ENCODE peak calls at places on chromosome 4, in five cellular contexts. One of them, this sample, is unnamed.
A peak's percentile ranks its signal among the peaks of the same experiment; 100 is the strongest.

GRCh38 chr4:117137143-117137542 is 51.8 kb upstream of the TRAM1L1 start:
- DNase-seq in brain microvascular endothelial cell: peak; percentile 95
- DNase-seq in right atrium auricular region: no peak
- DNase-seq in CD8-positive, alpha-beta T cell: no peak
- DNase-seq in RWPE1: peak; percentile 41
- DNase-seq in this sample: peak; percentile 92

GRCh38 chr4:88138561-88138960 is 19.9 kb downstream of the ABCG2 start:
- DNase-seq in right atrium auricular region: no peak
- DNase-seq in CD8-positive, alpha-beta T cell: no peak
- DNase-seq in brain microvascular endothelial cell: peak; percentile 59
- DNase-seq in RWPE1: peak; percentile 46
- DNase-seq in this sample: peak; percentile 77

GRCh38 chr4:134585972-134586371 is 384.4 kb upstream of the PABPC4L start:
- DNase-seq in right atrium auricular region: no peak
- DNase-seq in brain microvascular endothelial cell: no peak
- DNase-seq in RWPE1: no peak
- DNase-seq in CD8-positive, alpha-beta T cell: no peak
- DNase-seq in this sample: no peak

GRCh38 chr4:7867701-7868429 is 71.8 kb downstream of the AFAP1 start:
- DNase-seq in brain microvascular endothelial cell: peak; percentile 25
- DNase-seq in CD8-positive, alpha-beta T cell: no peak
- DNase-seq in RWPE1: no peak
- DNase-seq in right atrium auricular region: no peak
- DNase-seq in this sample: peak; percentile 48

GRCh38 chr4:44493924-44494323 is 45.3 kb upstream of the KCTD8 start:
- DNase-seq in RWPE1: peak; percentile 37
- DNase-seq in brain microvascular endothelial cell: peak; percentile 0
- DNase-seq in CD8-positive, alpha-beta T cell: no peak
- DNase-seq in right atrium auricular region: no peak
- DNase-seq in this sample: peak; percentile 3

GRCh38 chr4:155906554-155907247 is 3.2 kb downstream of the TDO2 start:
- DNase-seq in brain microvascular endothelial cell: peak; percentile 98
- DNase-seq in CD8-positive, alpha-beta T cell: no peak
- DNase-seq in RWPE1: peak; percentile 33
- DNase-seq in right atrium auricular region: no peak
- DNase-seq in this sample: peak; percentile 97

GRCh38 chr4:44056721-44057151 is 391.9 kb downstream of the KCTD8 start:
- DNase-seq in brain microvascular endothelial cell: no peak
- DNase-seq in right atrium auricular region: no peak
- DNase-seq in CD8-positive, alpha-beta T cell: no peak
- DNase-seq in RWPE1: no peak
- DNase-seq in this sample: no peak

GRCh38 chr4:139465922-139466321 is 12.0 kb downstream of the RAB33B start:
- DNase-seq in brain microvascular endothelial cell: no peak
- DNase-seq in RWPE1: no peak
- DNase-seq in right atrium auricular region: no peak
- DNase-seq in CD8-positive, alpha-beta T cell: no peak
- DNase-seq in this sample: no peak

GRCh38 chr4:125314676-125315570 is at the start of gene FAT4:
- DNase-seq in CD8-positive, alpha-beta T cell: peak; percentile 42
- DNase-seq in brain microvascular endothelial cell: peak; percentile 97
- DNase-seq in right atrium auricular region: peak; percentile 96
- DNase-seq in RWPE1: peak; percentile 89
- DNase-seq in this sample: peak; percentile 97

GRCh38 chr4:162891788-162892707 is 274.6 kb downstream of the NAF1 start:
- DNase-seq in RWPE1: no peak
- DNase-seq in brain microvascular endothelial cell: no peak
- DNase-seq in CD8-positive, alpha-beta T cell: no peak
- DNase-seq in right atrium auricular region: no peak
- DNase-seq in this sample: peak; percentile 34

GRCh38 chr4:25180524-25181131 is 20.4 kb upstream of the SEPSECS start:
- DNase-seq in CD8-positive, alpha-beta T cell: peak; percentile 40
- DNase-seq in right atrium auricular region: no peak
- DNase-seq in RWPE1: peak; percentile 28
- DNase-seq in brain microvascular endothelial cell: peak; percentile 61
- DNase-seq in this sample: peak; percentile 14

GRCh38 chr4:2798399-2799301 is 5.8 kb downstream of the SH3BP2 start:
- DNase-seq in CD8-positive, alpha-beta T cell: peak; percentile 59
- DNase-seq in right atrium auricular region: no peak
- DNase-seq in RWPE1: no peak
- DNase-seq in brain microvascular endothelial cell: no peak
- DNase-seq in this sample: no peak

GRCh38 chr4:6322761-6323566 is 53.3 kb downstream of the WFS1 start:
- DNase-seq in CD8-positive, alpha-beta T cell: no peak
- DNase-seq in brain microvascular endothelial cell: no peak
- DNase-seq in right atrium auricular region: no peak
- DNase-seq in RWPE1: no peak
- DNase-seq in this sample: no peak

GRCh38 chr4:114304567-114304966 is 294.0 kb upstream of the UGT8 start:
- DNase-seq in CD8-positive, alpha-beta T cell: no peak
- DNase-seq in brain microvascular endothelial cell: no peak
- DNase-seq in RWPE1: no peak
- DNase-seq in right atrium auricular region: no peak
- DNase-seq in this sample: no peak

GRCh38 chr4:146456681-146457080 is 65.1 kb downstream of the SLC10A7 start:
- DNase-seq in CD8-positive, alpha-beta T cell: no peak
- DNase-seq in brain microvascular endothelial cell: no peak
- DNase-seq in RWPE1: no peak
- DNase-seq in right atrium auricular region: no peak
- DNase-seq in this sample: no peak

GRCh38 chr4:23828779-23829178 is 61.1 kb downstream of the PPARGC1A start:
- DNase-seq in brain microvascular endothelial cell: no peak
- DNase-seq in RWPE1: no peak
- DNase-seq in right atrium auricular region: no peak
- DNase-seq in CD8-positive, alpha-beta T cell: no peak
- DNase-seq in this sample: no peak

GRCh38 chr4:87932718-87933136 is 42.8 kb upstream of the SPP1 start:
- DNase-seq in right atrium auricular region: no peak
- DNase-seq in RWPE1: no peak
- DNase-seq in brain microvascular endothelial cell: no peak
- DNase-seq in CD8-positive, alpha-beta T cell: no peak
- DNase-seq in this sample: no peak

GRCh38 chr4:7872264-7872771 is 67.3 kb downstream of the AFAP1 start:
- DNase-seq in brain microvascular endothelial cell: peak; percentile 87
- DNase-seq in RWPE1: no peak
- DNase-seq in right atrium auricular region: peak; percentile 68
- DNase-seq in CD8-positive, alpha-beta T cell: no peak
- DNase-seq in this sample: peak; percentile 96

GRCh38 chr4:67762091-67762490 is 7.9 kb upstream of the GNRHR start:
- DNase-seq in brain microvascular endothelial cell: peak; percentile 11
- DNase-seq in right atrium auricular region: no peak
- DNase-seq in CD8-positive, alpha-beta T cell: no peak
- DNase-seq in RWPE1: no peak
- DNase-seq in this sample: peak; percentile 56

GRCh38 chr4:34091451-34091850 is 2152.9 kb downstream of the ARAP2 start:
- DNase-seq in RWPE1: no peak
- DNase-seq in right atrium auricular region: no peak
- DNase-seq in CD8-positive, alpha-beta T cell: no peak
- DNase-seq in brain microvascular endothelial cell: peak; percentile 1
- DNase-seq in this sample: no peak

GRCh38 chr4:80069108-80069836 is 3.8 kb downstream of the ANTXR2 start:
- DNase-seq in RWPE1: no peak
- DNase-seq in right atrium auricular region: no peak
- DNase-seq in CD8-positive, alpha-beta T cell: no peak
- DNase-seq in brain microvascular endothelial cell: no peak
- DNase-seq in this sample: peak; percentile 51

GRCh38 chr4:62271107-62271506 is 1071.0 kb downstream of the ADGRL3 start:
- DNase-seq in RWPE1: no peak
- DNase-seq in CD8-positive, alpha-beta T cell: no peak
- DNase-seq in brain microvascular endothelial cell: no peak
- DNase-seq in right atrium auricular region: no peak
- DNase-seq in this sample: no peak

GRCh38 chr4:142777045-142777743 is 68.9 kb downstream of the INPP4B start:
- DNase-seq in RWPE1: no peak
- DNase-seq in brain microvascular endothelial cell: no peak
- DNase-seq in right atrium auricular region: no peak
- DNase-seq in CD8-positive, alpha-beta T cell: no peak
- DNase-seq in this sample: no peak

GRCh38 chr4:163484906-163485305 is 9.6 kb upstream of the TMA16 start:
- DNase-seq in RWPE1: peak; percentile 44
- DNase-seq in brain microvascular endothelial cell: peak; percentile 46
- DNase-seq in CD8-positive, alpha-beta T cell: peak; percentile 61
- DNase-seq in right atrium auricular region: no peak
- DNase-seq in this sample: peak; percentile 10

GRCh38 chr4:156628858-156629257 is 342.7 kb downstream of the PDGFC start:
- DNase-seq in brain microvascular endothelial cell: no peak
- DNase-seq in RWPE1: no peak
- DNase-seq in CD8-positive, alpha-beta T cell: no peak
- DNase-seq in right atrium auricular region: no peak
- DNase-seq in this sample: no peak

GRCh38 chr4:155777971-155778710 is 19.3 kb downstream of the GUCY1B1 start:
- DNase-seq in right atrium auricular region: no peak
- DNase-seq in RWPE1: no peak
- DNase-seq in brain microvascular endothelial cell: no peak
- DNase-seq in CD8-positive, alpha-beta T cell: no peak
- DNase-seq in this sample: peak; percentile 50

GRCh38 chr4:88533088-88533790 is 9.7 kb upstream of the PYURF start:
- DNase-seq in RWPE1: no peak
- DNase-seq in right atrium auricular region: no peak
- DNase-seq in brain microvascular endothelial cell: no peak
- DNase-seq in CD8-positive, alpha-beta T cell: no peak
- DNase-seq in this sample: peak; percentile 74

GRCh38 chr4:4524364-4524763 is 17.5 kb downstream of the STX18 start:
- DNase-seq in RWPE1: no peak
- DNase-seq in CD8-positive, alpha-beta T cell: peak; percentile 48
- DNase-seq in right atrium auricular region: no peak
- DNase-seq in brain microvascular endothelial cell: no peak
- DNase-seq in this sample: no peak

GRCh38 chr4:47642985-47643745 is 158.1 kb downstream of the ATP10D start:
- DNase-seq in RWPE1: no peak
- DNase-seq in brain microvascular endothelial cell: peak; percentile 42
- DNase-seq in right atrium auricular region: no peak
- DNase-seq in CD8-positive, alpha-beta T cell: no peak
- DNase-seq in this sample: peak; percentile 92

GRCh38 chr4:98546910-98547544 is 111.4 kb downstream of the TSPAN5 start:
- DNase-seq in right atrium auricular region: peak; percentile 61
- DNase-seq in brain microvascular endothelial cell: peak; percentile 28
- DNase-seq in CD8-positive, alpha-beta T cell: no peak
- DNase-seq in RWPE1: no peak
- DNase-seq in this sample: peak; percentile 66

GRCh38 chr4:95170176-95170575 is 378.6 kb downstream of the UNC5C start:
- DNase-seq in CD8-positive, alpha-beta T cell: no peak
- DNase-seq in RWPE1: no peak
- DNase-seq in brain microvascular endothelial cell: no peak
- DNase-seq in right atrium auricular region: no peak
- DNase-seq in this sample: no peak

GRCh38 chr4:48968814-48969213 is 17.3 kb upstream of the CWH43 start:
- DNase-seq in right atrium auricular region: no peak
- DNase-seq in brain microvascular endothelial cell: peak; percentile 43
- DNase-seq in CD8-positive, alpha-beta T cell: no peak
- DNase-seq in RWPE1: peak; percentile 73
- DNase-seq in this sample: peak; percentile 90

GRCh38 chr4:138404801-138405200 is 162.7 kb upstream of the SLC7A11 start:
- DNase-seq in right atrium auricular region: no peak
- DNase-seq in RWPE1: no peak
- DNase-seq in brain microvascular endothelial cell: no peak
- DNase-seq in CD8-positive, alpha-beta T cell: no peak
- DNase-seq in this sample: no peak

GRCh38 chr4:154491731-154492249 is at the start of gene DCHS2:
- DNase-seq in RWPE1: peak; percentile 22
- DNase-seq in CD8-positive, alpha-beta T cell: no peak
- DNase-seq in brain microvascular endothelial cell: no peak
- DNase-seq in right atrium auricular region: no peak
- DNase-seq in this sample: no peak

GRCh38 chr4:86011117-86011516 is 348.7 kb downstream of the MAPK10 start:
- DNase-seq in brain microvascular endothelial cell: peak; percentile 95
- DNase-seq in CD8-positive, alpha-beta T cell: no peak
- DNase-seq in right atrium auricular region: peak; percentile 73
- DNase-seq in RWPE1: peak; percentile 16
- DNase-seq in this sample: peak; percentile 96

GRCh38 chr4:168736831-168737230 is 240.0 kb downstream of the PALLD start:
- DNase-seq in right atrium auricular region: no peak
- DNase-seq in RWPE1: no peak
- DNase-seq in brain microvascular endothelial cell: no peak
- DNase-seq in CD8-positive, alpha-beta T cell: no peak
- DNase-seq in this sample: no peak
- H3K27ac ChIP-seq in right atrium auricular region: no peak overlapping the region
- H3K27ac ChIP-seq in RWPE1: no peak overlapping the region
- H3K27ac ChIP-seq in brain microvascular endothelial cell: no peak overlapping the region
- H3K27ac ChIP-seq in CD8-positive, alpha-beta T cell: no peak overlapping the region
- H3K27ac ChIP-seq in this sample: no peak overlapping the region

GRCh38 chr4:77348815-77349214 is 191.8 kb downstream of the CCNG2 start:
- DNase-seq in CD8-positive, alpha-beta T cell: no peak
- DNase-seq in right atrium auricular region: no peak
- DNase-seq in RWPE1: no peak
- DNase-seq in brain microvascular endothelial cell: no peak
- DNase-seq in this sample: no peak

GRCh38 chr4:77344784-77345183 is 187.8 kb downstream of the CCNG2 start:
- DNase-seq in CD8-positive, alpha-beta T cell: no peak
- DNase-seq in brain microvascular endothelial cell: no peak
- DNase-seq in RWPE1: no peak
- DNase-seq in right atrium auricular region: no peak
- DNase-seq in this sample: no peak

GRCh38 chr4:77349361-77349760 is 192.4 kb downstream of the CCNG2 start:
- DNase-seq in right atrium auricular region: no peak
- DNase-seq in CD8-positive, alpha-beta T cell: no peak
- DNase-seq in RWPE1: no peak
- DNase-seq in brain microvascular endothelial cell: no peak
- DNase-seq in this sample: no peak

GRCh38 chr4:77349796-77350195 is 192.8 kb downstream of the CCNG2 start:
- DNase-seq in RWPE1: peak; percentile 8
- DNase-seq in CD8-positive, alpha-beta T cell: no peak
- DNase-seq in brain microvascular endothelial cell: no peak
- DNase-seq in right atrium auricular region: no peak
- DNase-seq in this sample: no peak

DNA sequence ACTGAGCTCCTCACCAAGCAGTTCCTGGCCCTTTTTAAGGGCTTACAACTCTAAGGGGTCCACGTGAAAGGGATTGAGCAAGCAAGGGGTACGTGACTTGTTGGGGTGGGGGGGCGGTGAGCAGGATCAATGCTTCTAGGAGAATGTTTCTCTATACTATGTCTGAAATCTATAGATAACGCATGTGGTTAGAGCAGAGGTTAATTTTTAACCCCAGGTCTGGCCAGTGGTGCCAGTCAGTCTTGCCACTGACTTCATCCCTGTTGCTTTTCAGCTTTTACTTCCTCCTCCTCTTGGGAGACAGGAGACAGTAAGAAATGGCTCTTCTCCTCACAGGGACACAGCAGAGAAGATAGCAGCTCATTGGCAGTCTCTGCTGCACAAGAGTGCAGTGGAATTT is 190.3 kb downstream of the CCNG2 start:
- DNase-seq in CD8-positive, alpha-beta T cell: no peak
- DNase-seq in RWPE1: no peak
- DNase-seq in brain microvascular endothelial cell: no peak
- DNase-seq in right atrium auricular region: no peak
- DNase-seq in this sample: no peak
- H3K27ac ChIP-seq in CD8-positive, alpha-beta T cell: no peak overlapping the region
- H3K27ac ChIP-seq in RWPE1: no peak overlapping the region
- H3K27ac ChIP-seq in brain microvascular endothelial cell: no peak overlapping the region
- H3K27ac ChIP-seq in right atrium auricular region: no peak overlapping the region
- H3K27ac ChIP-seq in this sample: no peak overlapping the region

GRCh38 chr4:14726441-14727405 is 275.6 kb upstream of the CPEB2 start:
- DNase-seq in RWPE1: peak; percentile 72
- DNase-seq in right atrium auricular region: no peak
- DNase-seq in CD8-positive, alpha-beta T cell: no peak
- DNase-seq in brain microvascular endothelial cell: peak; percentile 75
- DNase-seq in this sample: peak; percentile 60
- H3K27ac ChIP-seq in RWPE1: no peak overlapping the region
- H3K27ac ChIP-seq in right atrium auricular region: no peak overlapping the region
- H3K27ac ChIP-seq in CD8-positive, alpha-beta T cell: no peak overlapping the region
- H3K27ac ChIP-seq in brain microvascular endothelial cell: peak overlapping the region; percentile 49
- H3K27ac ChIP-seq in this sample: no peak overlapping the region

GRCh38 chr4:96685691-96686090 is 845.8 kb downstream of the PDHA2 start:
- DNase-seq in right atrium auricular region: no peak
- DNase-seq in brain microvascular endothelial cell: no peak
- DNase-seq in CD8-positive, alpha-beta T cell: no peak
- DNase-seq in RWPE1: no peak
- DNase-seq in this sample: no peak
- H3K27ac ChIP-seq in right atrium auricular region: no peak overlapping the region
- H3K27ac ChIP-seq in brain microvascular endothelial cell: no peak overlapping the region
- H3K27ac ChIP-seq in CD8-positive, alpha-beta T cell: no peak overlapping the region
- H3K27ac ChIP-seq in RWPE1: no peak overlapping the region
- H3K27ac ChIP-seq in this sample: no peak overlapping the region